ENCODE peak calls at places on chromosome 18, in seven cellular contexts. One of them, this sample, is unnamed.

GRCh38 chr18:59672125-59672769 is 25.0 kb downstream of the CCBE1 start:
- DNase-seq in kidney epithelial cell: no peak
- DNase-seq in GM23338: no peak
- DNase-seq in pancreas: no peak
- DNase-seq in fibroblast of the aortic adventitia: peak
- DNase-seq in endodermal cell: no peak
- DNase-seq in left ventricle myocardium inferior: no peak
- DNase-seq in this sample: no peak

GRCh38 chr18:13303761-13304364 is 85.3 kb downstream of the LDLRAD4 start:
- DNase-seq in kidney epithelial cell: no peak
- DNase-seq in GM23338: no peak
- DNase-seq in pancreas: no peak
- DNase-seq in fibroblast of the aortic adventitia: no peak
- DNase-seq in endodermal cell: peak
- DNase-seq in left ventricle myocardium inferior: no peak
- DNase-seq in this sample: no peak

GRCh38 chr18:23689031-23689615 is at the start of gene LAMA3:
- DNase-seq in kidney epithelial cell: no peak
- DNase-seq in GM23338: peak
- DNase-seq in pancreas: peak
- DNase-seq in fibroblast of the aortic adventitia: peak
- DNase-seq in endodermal cell: peak
- DNase-seq in left ventricle myocardium inferior: peak
- DNase-seq in this sample: peak

GRCh38 chr18:36408606-36409005 is 111.1 kb downstream of the FHOD3 start:
- DNase-seq in kidney epithelial cell: no peak
- DNase-seq in GM23338: no peak
- DNase-seq in pancreas: no peak
- DNase-seq in fibroblast of the aortic adventitia: no peak
- DNase-seq in endodermal cell: no peak
- DNase-seq in left ventricle myocardium inferior: no peak
- DNase-seq in this sample: no peak

GRCh38 chr18:25282922-25283703 is 68.9 kb downstream of the ZNF521 start:
- DNase-seq in kidney epithelial cell: no peak
- DNase-seq in GM23338: no peak
- DNase-seq in pancreas: no peak
- DNase-seq in fibroblast of the aortic adventitia: no peak
- DNase-seq in endodermal cell: no peak
- DNase-seq in left ventricle myocardium inferior: no peak
- DNase-seq in this sample: no peak

GRCh38 chr18:9475643-9476580 is 599 bp downstream of the RALBP1 start:
- DNase-seq in kidney epithelial cell: no peak
- DNase-seq in GM23338: peak
- DNase-seq in pancreas: no peak
- DNase-seq in fibroblast of the aortic adventitia: peak
- DNase-seq in endodermal cell: no peak
- DNase-seq in left ventricle myocardium inferior: no peak
- DNase-seq in this sample: no peak

GRCh38 chr18:7681261-7681660 is 114.1 kb downstream of the PTPRM start:
- DNase-seq in kidney epithelial cell: peak
- DNase-seq in GM23338: no peak
- DNase-seq in pancreas: no peak
- DNase-seq in fibroblast of the aortic adventitia: no peak
- DNase-seq in endodermal cell: no peak
- DNase-seq in left ventricle myocardium inferior: no peak
- DNase-seq in this sample: no peak

GRCh38 chr18:62850619-62851306 is 135.4 kb downstream of the PHLPP1 start:
- DNase-seq in kidney epithelial cell: no peak
- DNase-seq in GM23338: no peak
- DNase-seq in pancreas: no peak
- DNase-seq in fibroblast of the aortic adventitia: no peak
- DNase-seq in endodermal cell: no peak
- DNase-seq in left ventricle myocardium inferior: no peak
- DNase-seq in this sample: no peak

GRCh38 chr18:64799378-64799777 is 650.5 kb upstream of the LINC00305 start:
- DNase-seq in kidney epithelial cell: peak
- DNase-seq in GM23338: no peak
- DNase-seq in pancreas: no peak
- DNase-seq in fibroblast of the aortic adventitia: no peak
- DNase-seq in endodermal cell: no peak
- DNase-seq in left ventricle myocardium inferior: no peak
- DNase-seq in this sample: no peak

GRCh38 chr18:72492497-72492896 is 51.6 kb downstream of the CBLN2 start:
- DNase-seq in kidney epithelial cell: no peak
- DNase-seq in GM23338: no peak
- DNase-seq in pancreas: no peak
- DNase-seq in fibroblast of the aortic adventitia: no peak
- DNase-seq in endodermal cell: no peak
- DNase-seq in left ventricle myocardium inferior: no peak
- DNase-seq in this sample: no peak

GRCh38 chr18:35753306-35753910 is 171.9 kb downstream of the GALNT1 start:
- DNase-seq in kidney epithelial cell: no peak
- DNase-seq in GM23338: no peak
- DNase-seq in pancreas: no peak
- DNase-seq in fibroblast of the aortic adventitia: no peak
- DNase-seq in endodermal cell: no peak
- DNase-seq in left ventricle myocardium inferior: no peak
- DNase-seq in this sample: no peak

GRCh38 chr18:8124232-8125146 is 484.7 kb upstream of the RAB12 start:
- DNase-seq in kidney epithelial cell: no peak
- DNase-seq in GM23338: no peak
- DNase-seq in pancreas: no peak
- DNase-seq in fibroblast of the aortic adventitia: no peak
- DNase-seq in endodermal cell: no peak
- DNase-seq in left ventricle myocardium inferior: no peak
- DNase-seq in this sample: no peak

GRCh38 chr18:8798996-8799395 is 93.6 kb downstream of the MTCL1 start:
- DNase-seq in kidney epithelial cell: no peak
- DNase-seq in GM23338: no peak
- DNase-seq in pancreas: no peak
- DNase-seq in fibroblast of the aortic adventitia: no peak
- DNase-seq in endodermal cell: no peak
- DNase-seq in left ventricle myocardium inferior: no peak
- DNase-seq in this sample: no peak

GRCh38 chr18:69408522-69408921 is 7.8 kb downstream of the DOK6 start:
- DNase-seq in kidney epithelial cell: no peak
- DNase-seq in GM23338: no peak
- DNase-seq in pancreas: no peak
- DNase-seq in fibroblast of the aortic adventitia: no peak
- DNase-seq in endodermal cell: no peak
- DNase-seq in left ventricle myocardium inferior: no peak
- DNase-seq in this sample: no peak

GRCh38 chr18:31143025-31143424 is 19.6 kb downstream of the DSC1 start:
- DNase-seq in kidney epithelial cell: no peak
- DNase-seq in GM23338: no peak
- DNase-seq in pancreas: no peak
- DNase-seq in fibroblast of the aortic adventitia: no peak
- DNase-seq in endodermal cell: no peak
- DNase-seq in left ventricle myocardium inferior: no peak
- DNase-seq in this sample: no peak

GRCh38 chr18:44841221-44841620 is 160.5 kb downstream of the SETBP1 start:
- DNase-seq in kidney epithelial cell: no peak
- DNase-seq in GM23338: no peak
- DNase-seq in pancreas: no peak
- DNase-seq in fibroblast of the aortic adventitia: no peak
- DNase-seq in endodermal cell: no peak
- DNase-seq in left ventricle myocardium inferior: no peak
- DNase-seq in this sample: no peak

GRCh38 chr18:27599202-27599829 is 414.2 kb upstream of the CHST9 start:
- DNase-seq in kidney epithelial cell: peak
- DNase-seq in GM23338: peak
- DNase-seq in pancreas: no peak
- DNase-seq in fibroblast of the aortic adventitia: peak
- DNase-seq in endodermal cell: peak
- DNase-seq in left ventricle myocardium inferior: no peak
- DNase-seq in this sample: no peak

GRCh38 chr18:80251700-80252099 is 4.4 kb upstream of the PARD6G start:
- DNase-seq in kidney epithelial cell: no peak
- DNase-seq in GM23338: no peak
- DNase-seq in pancreas: no peak
- DNase-seq in fibroblast of the aortic adventitia: no peak
- DNase-seq in endodermal cell: peak
- DNase-seq in left ventricle myocardium inferior: no peak
- DNase-seq in this sample: no peak

GRCh38 chr18:11972371-11973174 is 8.7 kb upstream of the IMPA2 start:
- DNase-seq in kidney epithelial cell: no peak
- DNase-seq in GM23338: peak
- DNase-seq in pancreas: no peak
- DNase-seq in fibroblast of the aortic adventitia: no peak
- DNase-seq in endodermal cell: no peak
- DNase-seq in left ventricle myocardium inferior: no peak
- DNase-seq in this sample: no peak

GRCh38 chr18:51953521-51953920 is 386.5 kb upstream of the DCC start:
- DNase-seq in kidney epithelial cell: peak
- DNase-seq in GM23338: no peak
- DNase-seq in pancreas: no peak
- DNase-seq in fibroblast of the aortic adventitia: no peak
- DNase-seq in endodermal cell: no peak
- DNase-seq in left ventricle myocardium inferior: no peak
- DNase-seq in this sample: peak

GRCh38 chr18:10900435-10900834 is 248.9 kb downstream of the PIEZO2 start:
- DNase-seq in kidney epithelial cell: no peak
- DNase-seq in GM23338: no peak
- DNase-seq in pancreas: no peak
- DNase-seq in fibroblast of the aortic adventitia: no peak
- DNase-seq in endodermal cell: no peak
- DNase-seq in left ventricle myocardium inferior: no peak
- DNase-seq in this sample: no peak

GRCh38 chr18:48781990-48782368 is 168.8 kb downstream of the SMAD7 start:
- DNase-seq in kidney epithelial cell: no peak
- DNase-seq in GM23338: no peak
- DNase-seq in pancreas: no peak
- DNase-seq in fibroblast of the aortic adventitia: no peak
- DNase-seq in endodermal cell: no peak
- DNase-seq in left ventricle myocardium inferior: no peak
- DNase-seq in this sample: no peak
- H3K4me3 ChIP-seq in kidney epithelial cell: no peak
- H3K4me3 ChIP-seq in GM23338: no peak
- H3K4me3 ChIP-seq in pancreas: no peak
- H3K4me3 ChIP-seq in fibroblast of the aortic adventitia: no peak
- H3K4me3 ChIP-seq in endodermal cell: no peak
- H3K4me3 ChIP-seq in left ventricle myocardium inferior: peak
- H3K4me3 ChIP-seq in this sample: no peak

GRCh38 chr18:58496937-58497336 is 132.0 kb downstream of the ALPK2 start:
- DNase-seq in kidney epithelial cell: no peak
- DNase-seq in GM23338: peak
- DNase-seq in pancreas: no peak
- DNase-seq in fibroblast of the aortic adventitia: no peak
- DNase-seq in endodermal cell: peak
- DNase-seq in left ventricle myocardium inferior: no peak
- DNase-seq in this sample: no peak
- TF ChIP-seq CTCF in kidney epithelial cell: peak
- TF ChIP-seq CTCF in GM23338: peak
- TF ChIP-seq CTCF in pancreas: no peak
- TF ChIP-seq CTCF in fibroblast of the aortic adventitia: no peak
- TF ChIP-seq CTCF in endodermal cell: peak
- TF ChIP-seq CTCF in left ventricle myocardium inferior: peak
- TF ChIP-seq CTCF in this sample: peak

GRCh38 chr18:48658721-48659120 is 119.9 kb downstream of the CTIF start:
- DNase-seq in kidney epithelial cell: no peak
- DNase-seq in GM23338: no peak
- DNase-seq in pancreas: no peak
- DNase-seq in fibroblast of the aortic adventitia: no peak
- DNase-seq in endodermal cell: no peak
- DNase-seq in left ventricle myocardium inferior: no peak
- DNase-seq in this sample: no peak
- H3K4me3 ChIP-seq in kidney epithelial cell: no peak
- H3K4me3 ChIP-seq in GM23338: no peak
- H3K4me3 ChIP-seq in pancreas: no peak
- H3K4me3 ChIP-seq in fibroblast of the aortic adventitia: no peak
- H3K4me3 ChIP-seq in endodermal cell: no peak
- H3K4me3 ChIP-seq in left ventricle myocardium inferior: no peak
- H3K4me3 ChIP-seq in this sample: no peak

DNA sequence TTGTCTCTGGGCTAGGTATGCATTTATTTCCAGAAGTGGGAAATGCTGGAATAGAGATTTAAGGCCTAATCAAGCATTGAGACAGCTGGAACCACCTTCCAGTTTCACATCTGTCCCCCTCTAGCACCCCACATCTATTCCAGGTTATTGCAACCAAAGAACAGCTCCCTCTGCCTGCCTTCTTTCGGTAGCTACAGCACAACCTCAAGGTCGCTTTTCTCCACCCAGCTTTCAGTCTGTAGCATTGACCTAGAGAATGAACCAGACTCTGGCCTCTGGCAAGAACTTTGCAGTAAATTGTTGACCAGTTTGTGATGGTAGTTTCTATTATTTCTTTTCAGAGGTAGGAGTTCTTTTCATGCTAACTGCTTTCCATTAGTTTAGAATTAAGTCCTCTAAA is 484.2 kb downstream of the DLGAP1 start:
- DNase-seq in kidney epithelial cell: no peak
- DNase-seq in GM23338: peak
- DNase-seq in pancreas: no peak
- DNase-seq in fibroblast of the aortic adventitia: no peak
- DNase-seq in endodermal cell: no peak
- DNase-seq in left ventricle myocardium inferior: no peak
- DNase-seq in this sample: no peak
- TF ChIP-seq CTCF in kidney epithelial cell: peak
- TF ChIP-seq CTCF in GM23338: peak
- TF ChIP-seq CTCF in pancreas: no peak
- TF ChIP-seq CTCF in fibroblast of the aortic adventitia: peak
- TF ChIP-seq CTCF in endodermal cell: peak
- TF ChIP-seq CTCF in left ventricle myocardium inferior: peak
- TF ChIP-seq CTCF in this sample: peak

GRCh38 chr18:55250729-55251128 is 291.5 kb upstream of the CCDC68 start:
- DNase-seq in kidney epithelial cell: no peak
- DNase-seq in GM23338: no peak
- DNase-seq in pancreas: no peak
- DNase-seq in fibroblast of the aortic adventitia: peak
- DNase-seq in endodermal cell: no peak
- DNase-seq in left ventricle myocardium inferior: no peak
- DNase-seq in this sample: no peak
- H3K4me3 ChIP-seq in kidney epithelial cell: no peak
- H3K4me3 ChIP-seq in GM23338: no peak
- H3K4me3 ChIP-seq in pancreas: no peak
- H3K4me3 ChIP-seq in fibroblast of the aortic adventitia: peak
- H3K4me3 ChIP-seq in endodermal cell: no peak
- H3K4me3 ChIP-seq in left ventricle myocardium inferior: no peak
- H3K4me3 ChIP-seq in this sample: no peak

This sample was measured in GM06990.